ENCODE peak calls at places on chromosome 3, in four cellular contexts. One of them, this sample, is unnamed.
A peak's percentile ranks its signal among the peaks of the same experiment; 100 is the strongest.

GRCh38 chr3:42535981-42536784 is 33.7 kb downstream of the VIPR1 start:
- DNase-seq in PC-3: peak; percentile 53
- DNase-seq in Daoy: peak; percentile 36
- DNase-seq in activated T-helper 1 cell treated with anti-CD3 and anti-CD28 coated beads, Interleukin-12 subunit alpha, Interleukin-12 subunit beta, Interleukin-2, Interleukin-4 antibody, amounts not matched to agents 30 ng/mL and 10 ng/mL and 1 ng/mL, durations not matched to agents 14 hours and 24 hours and 36 hours: peak; percentile 16
- DNase-seq in this sample: peak; percentile 62

GRCh38 chr3:171744055-171744741 is 66.1 kb downstream of the PLD1 start:
- DNase-seq in PC-3: no peak
- DNase-seq in Daoy: no peak
- DNase-seq in activated T-helper 1 cell treated with anti-CD3 and anti-CD28 coated beads, Interleukin-12 subunit alpha, Interleukin-12 subunit beta, Interleukin-2, Interleukin-4 antibody, amounts not matched to agents 30 ng/mL and 10 ng/mL and 1 ng/mL, durations not matched to agents 14 hours and 24 hours and 36 hours: no peak
- DNase-seq in this sample: no peak

GRCh38 chr3:16300881-16301359 is 35.9 kb downstream of the OXNAD1 start:
- DNase-seq in PC-3: no peak
- DNase-seq in Daoy: no peak
- DNase-seq in activated T-helper 1 cell treated with anti-CD3 and anti-CD28 coated beads, Interleukin-12 subunit alpha, Interleukin-12 subunit beta, Interleukin-2, Interleukin-4 antibody, amounts not matched to agents 30 ng/mL and 10 ng/mL and 1 ng/mL, durations not matched to agents 14 hours and 24 hours and 36 hours: peak; percentile 63
- DNase-seq in this sample: no peak

GRCh38 chr3:104908761-104909160 is 457.9 kb upstream of the ALCAM start:
- DNase-seq in PC-3: peak; percentile 45
- DNase-seq in Daoy: no peak
- DNase-seq in activated T-helper 1 cell treated with anti-CD3 and anti-CD28 coated beads, Interleukin-12 subunit alpha, Interleukin-12 subunit beta, Interleukin-2, Interleukin-4 antibody, amounts not matched to agents 30 ng/mL and 10 ng/mL and 1 ng/mL, durations not matched to agents 14 hours and 24 hours and 36 hours: no peak
- DNase-seq in this sample: no peak

GRCh38 chr3:180329187-180329586 is 272.8 kb upstream of the TTC14 start:
- DNase-seq in PC-3: no peak
- DNase-seq in Daoy: no peak
- DNase-seq in activated T-helper 1 cell treated with anti-CD3 and anti-CD28 coated beads, Interleukin-12 subunit alpha, Interleukin-12 subunit beta, Interleukin-2, Interleukin-4 antibody, amounts not matched to agents 30 ng/mL and 10 ng/mL and 1 ng/mL, durations not matched to agents 14 hours and 24 hours and 36 hours: no peak
- DNase-seq in this sample: no peak

GRCh38 chr3:59607628-59608027 is 557.8 kb upstream of the CFAP20DC start:
- DNase-seq in PC-3: peak; percentile 14
- DNase-seq in Daoy: no peak
- DNase-seq in activated T-helper 1 cell treated with anti-CD3 and anti-CD28 coated beads, Interleukin-12 subunit alpha, Interleukin-12 subunit beta, Interleukin-2, Interleukin-4 antibody, amounts not matched to agents 30 ng/mL and 10 ng/mL and 1 ng/mL, durations not matched to agents 14 hours and 24 hours and 36 hours: no peak
- DNase-seq in this sample: peak; percentile 40

GRCh38 chr3:184814214-184814613 is 2.2 kb downstream of the VPS8 start:
- DNase-seq in PC-3: no peak
- DNase-seq in Daoy: no peak
- DNase-seq in activated T-helper 1 cell treated with anti-CD3 and anti-CD28 coated beads, Interleukin-12 subunit alpha, Interleukin-12 subunit beta, Interleukin-2, Interleukin-4 antibody, amounts not matched to agents 30 ng/mL and 10 ng/mL and 1 ng/mL, durations not matched to agents 14 hours and 24 hours and 36 hours: no peak
- DNase-seq in this sample: no peak

GRCh38 chr3:15096026-15096425 is 2.9 kb downstream of the RBSN start:
- DNase-seq in PC-3: no peak
- DNase-seq in Daoy: no peak
- DNase-seq in activated T-helper 1 cell treated with anti-CD3 and anti-CD28 coated beads, Interleukin-12 subunit alpha, Interleukin-12 subunit beta, Interleukin-2, Interleukin-4 antibody, amounts not matched to agents 30 ng/mL and 10 ng/mL and 1 ng/mL, durations not matched to agents 14 hours and 24 hours and 36 hours: no peak
- DNase-seq in this sample: no peak

GRCh38 chr3:33660035-33660434 is 58.0 kb downstream of the CLASP2 start:
- DNase-seq in PC-3: no peak
- DNase-seq in Daoy: no peak
- DNase-seq in activated T-helper 1 cell treated with anti-CD3 and anti-CD28 coated beads, Interleukin-12 subunit alpha, Interleukin-12 subunit beta, Interleukin-2, Interleukin-4 antibody, amounts not matched to agents 30 ng/mL and 10 ng/mL and 1 ng/mL, durations not matched to agents 14 hours and 24 hours and 36 hours: no peak
- DNase-seq in this sample: no peak

GRCh38 chr3:48142316-48142870 is 45.8 kb downstream of the CDC25A start:
- DNase-seq in PC-3: no peak
- DNase-seq in Daoy: no peak
- DNase-seq in activated T-helper 1 cell treated with anti-CD3 and anti-CD28 coated beads, Interleukin-12 subunit alpha, Interleukin-12 subunit beta, Interleukin-2, Interleukin-4 antibody, amounts not matched to agents 30 ng/mL and 10 ng/mL and 1 ng/mL, durations not matched to agents 14 hours and 24 hours and 36 hours: no peak
- DNase-seq in this sample: peak; percentile 56

GRCh38 chr3:83230841-83231240 is 1469.4 kb upstream of the GBE1 start:
- DNase-seq in PC-3: no peak
- DNase-seq in Daoy: no peak
- DNase-seq in activated T-helper 1 cell treated with anti-CD3 and anti-CD28 coated beads, Interleukin-12 subunit alpha, Interleukin-12 subunit beta, Interleukin-2, Interleukin-4 antibody, amounts not matched to agents 30 ng/mL and 10 ng/mL and 1 ng/mL, durations not matched to agents 14 hours and 24 hours and 36 hours: no peak
- DNase-seq in this sample: no peak

GRCh38 chr3:4680881-4681300 is 187.7 kb downstream of the ITPR1 start:
- DNase-seq in PC-3: no peak
- DNase-seq in Daoy: peak; percentile 52
- DNase-seq in activated T-helper 1 cell treated with anti-CD3 and anti-CD28 coated beads, Interleukin-12 subunit alpha, Interleukin-12 subunit beta, Interleukin-2, Interleukin-4 antibody, amounts not matched to agents 30 ng/mL and 10 ng/mL and 1 ng/mL, durations not matched to agents 14 hours and 24 hours and 36 hours: no peak
- DNase-seq in this sample: no peak

GRCh38 chr3:10371789-10372188 is 50.9 kb upstream of the SEC13 start:
- DNase-seq in PC-3: no peak
- DNase-seq in Daoy: no peak
- DNase-seq in activated T-helper 1 cell treated with anti-CD3 and anti-CD28 coated beads, Interleukin-12 subunit alpha, Interleukin-12 subunit beta, Interleukin-2, Interleukin-4 antibody, amounts not matched to agents 30 ng/mL and 10 ng/mL and 1 ng/mL, durations not matched to agents 14 hours and 24 hours and 36 hours: no peak
- DNase-seq in this sample: no peak

GRCh38 chr3:37054370-37054769 is 61.1 kb downstream of the MLH1 start:
- DNase-seq in PC-3: peak; percentile 63
- DNase-seq in Daoy: no peak
- DNase-seq in activated T-helper 1 cell treated with anti-CD3 and anti-CD28 coated beads, Interleukin-12 subunit alpha, Interleukin-12 subunit beta, Interleukin-2, Interleukin-4 antibody, amounts not matched to agents 30 ng/mL and 10 ng/mL and 1 ng/mL, durations not matched to agents 14 hours and 24 hours and 36 hours: no peak
- DNase-seq in this sample: peak; percentile 9

GRCh38 chr3:60774617-60775016 is 476.6 kb downstream of the FHIT start:
- DNase-seq in PC-3: peak; percentile 50
- DNase-seq in Daoy: no peak
- DNase-seq in activated T-helper 1 cell treated with anti-CD3 and anti-CD28 coated beads, Interleukin-12 subunit alpha, Interleukin-12 subunit beta, Interleukin-2, Interleukin-4 antibody, amounts not matched to agents 30 ng/mL and 10 ng/mL and 1 ng/mL, durations not matched to agents 14 hours and 24 hours and 36 hours: no peak
- DNase-seq in this sample: peak; percentile 54

GRCh38 chr3:170346481-170347125 is 10.9 kb upstream of the SKIL start:
- DNase-seq in PC-3: peak; percentile 59
- DNase-seq in Daoy: peak; percentile 60
- DNase-seq in activated T-helper 1 cell treated with anti-CD3 and anti-CD28 coated beads, Interleukin-12 subunit alpha, Interleukin-12 subunit beta, Interleukin-2, Interleukin-4 antibody, amounts not matched to agents 30 ng/mL and 10 ng/mL and 1 ng/mL, durations not matched to agents 14 hours and 24 hours and 36 hours: no peak
- DNase-seq in this sample: peak; percentile 35

GRCh38 chr3:129060276-129061076 is at the start of gene GP9:
- DNase-seq in PC-3: no peak
- DNase-seq in Daoy: no peak
- DNase-seq in activated T-helper 1 cell treated with anti-CD3 and anti-CD28 coated beads, Interleukin-12 subunit alpha, Interleukin-12 subunit beta, Interleukin-2, Interleukin-4 antibody, amounts not matched to agents 30 ng/mL and 10 ng/mL and 1 ng/mL, durations not matched to agents 14 hours and 24 hours and 36 hours: no peak
- DNase-seq in this sample: no peak

GRCh38 chr3:50675179-50676030 is 678 bp downstream of the DOCK3 start:
- DNase-seq in PC-3: no peak
- DNase-seq in Daoy: peak; percentile 60
- DNase-seq in activated T-helper 1 cell treated with anti-CD3 and anti-CD28 coated beads, Interleukin-12 subunit alpha, Interleukin-12 subunit beta, Interleukin-2, Interleukin-4 antibody, amounts not matched to agents 30 ng/mL and 10 ng/mL and 1 ng/mL, durations not matched to agents 14 hours and 24 hours and 36 hours: peak; percentile 33
- DNase-seq in this sample: no peak

GRCh38 chr3:178392553-178392952 is 143.7 kb upstream of the KCNMB2 start:
- DNase-seq in PC-3: peak; percentile 23
- DNase-seq in Daoy: no peak
- DNase-seq in activated T-helper 1 cell treated with anti-CD3 and anti-CD28 coated beads, Interleukin-12 subunit alpha, Interleukin-12 subunit beta, Interleukin-2, Interleukin-4 antibody, amounts not matched to agents 30 ng/mL and 10 ng/mL and 1 ng/mL, durations not matched to agents 14 hours and 24 hours and 36 hours: no peak
- DNase-seq in this sample: peak; percentile 38

GRCh38 chr3:156586905-156587766 is 32.2 kb upstream of the SSR3 start:
- DNase-seq in PC-3: no peak
- DNase-seq in Daoy: no peak
- DNase-seq in activated T-helper 1 cell treated with anti-CD3 and anti-CD28 coated beads, Interleukin-12 subunit alpha, Interleukin-12 subunit beta, Interleukin-2, Interleukin-4 antibody, amounts not matched to agents 30 ng/mL and 10 ng/mL and 1 ng/mL, durations not matched to agents 14 hours and 24 hours and 36 hours: no peak
- DNase-seq in this sample: no peak

GRCh38 chr3:8239718-8240698 is 261.6 kb upstream of the LMCD1 start:
- DNase-seq in PC-3: peak; percentile 66
- DNase-seq in Daoy: peak; percentile 2
- DNase-seq in activated T-helper 1 cell treated with anti-CD3 and anti-CD28 coated beads, Interleukin-12 subunit alpha, Interleukin-12 subunit beta, Interleukin-2, Interleukin-4 antibody, amounts not matched to agents 30 ng/mL and 10 ng/mL and 1 ng/mL, durations not matched to agents 14 hours and 24 hours and 36 hours: no peak
- DNase-seq in this sample: peak; percentile 68

GRCh38 chr3:60490992-60491391 is 760.3 kb downstream of the FHIT start:
- DNase-seq in PC-3: peak; percentile 19
- DNase-seq in Daoy: no peak
- DNase-seq in activated T-helper 1 cell treated with anti-CD3 and anti-CD28 coated beads, Interleukin-12 subunit alpha, Interleukin-12 subunit beta, Interleukin-2, Interleukin-4 antibody, amounts not matched to agents 30 ng/mL and 10 ng/mL and 1 ng/mL, durations not matched to agents 14 hours and 24 hours and 36 hours: no peak
- DNase-seq in this sample: no peak

GRCh38 chr3:195447205-195447604 is 4.4 kb upstream of the ACAP2 start:
- DNase-seq in PC-3: no peak
- DNase-seq in Daoy: no peak
- DNase-seq in activated T-helper 1 cell treated with anti-CD3 and anti-CD28 coated beads, Interleukin-12 subunit alpha, Interleukin-12 subunit beta, Interleukin-2, Interleukin-4 antibody, amounts not matched to agents 30 ng/mL and 10 ng/mL and 1 ng/mL, durations not matched to agents 14 hours and 24 hours and 36 hours: no peak
- DNase-seq in this sample: no peak

GRCh38 chr3:124263168-124263567 is 271.2 kb upstream of the ROPN1 start:
- DNase-seq in PC-3: peak; percentile 93
- DNase-seq in Daoy: peak; percentile 83
- DNase-seq in activated T-helper 1 cell treated with anti-CD3 and anti-CD28 coated beads, Interleukin-12 subunit alpha, Interleukin-12 subunit beta, Interleukin-2, Interleukin-4 antibody, amounts not matched to agents 30 ng/mL and 10 ng/mL and 1 ng/mL, durations not matched to agents 14 hours and 24 hours and 36 hours: no peak
- DNase-seq in this sample: peak; percentile 85